ENCODE peak calls at places on chromosomes 7 and 10, in ten cellular contexts. C is PC-3; S is sigmoid colon; R is Panc1; F is mammary epithelial cell; N is upper lobe of right lung; O is endodermal cell; X is adrenal gland; B is GM23248; T is effector memory CD4-positive, alpha-beta T cell. K is an unnamed sample.
A peak's percentile ranks its signal among the peaks of the same experiment; 100 is the strongest.

GRCh38 chr10:29635711-29636144 is 957 bp upstream of the SVIL start:
- DNase-seq in C (no peak), S (no peak), R (no peak), F (peak; percentile 36), N (no peak), O (peak; percentile 84), X (no peak), B (no peak), T (peak; percentile 21), K (no peak)

GRCh38 chr10:18610517-18610916 is 40.9 kb downstream of the NSUN6 start:
- DNase-seq in C (peak; percentile 87), S (no peak), R (peak; percentile 70), F (peak; percentile 66), N (no peak), O (peak; percentile 52), X (peak; percentile 77), B (peak; percentile 77), T (no peak), K (peak; percentile 87)

GRCh38 chr10:47334627-47335026 is 12.4 kb downstream of the GDF2 start:
- DNase-seq in C (no peak), S (peak; percentile 20), R (no peak), F (no peak), N (peak; percentile 26), O (no peak), X (no peak), B (no peak), T (no peak), K (no peak)

GRCh38 chr7:151923097-151923876 is 33.0 kb upstream of the GALNTL5 start:
- DNase-seq in C (no peak), S (peak; percentile 79), R (no peak), F (peak; percentile 17), N (no peak), O (no peak), X (peak; percentile 39), B (peak; percentile 17), T (no peak), K (no peak)

GRCh38 chr10:122149607-122150505 is 121.2 kb upstream of the BTBD16 start:
- DNase-seq in C (no peak), S (peak; percentile 83), R (no peak), F (no peak), N (no peak), O (peak; percentile 53), X (no peak), B (peak; percentile 90), T (no peak), K (no peak)

GRCh38 chr7:69577221-69577620 is 21.1 kb upstream of the AUTS2 start:
- DNase-seq in C (no peak), S (no peak), R (no peak), F (no peak), N (no peak), O (no peak), X (no peak), B (peak; percentile 32), T (no peak), K (no peak)

GRCh38 chr7:30511973-30512662 is 7.5 kb upstream of the GGCT start:
- DNase-seq in C (no peak), S (no peak), R (no peak), F (no peak), N (no peak), O (no peak), X (no peak), B (no peak), T (no peak), K (no peak)

GRCh38 chr7:68246189-68246633 is 1249.6 kb downstream of the TYW1 start:
- DNase-seq in C (peak; percentile 21), S (no peak), R (no peak), F (peak; percentile 5), N (no peak), O (peak; percentile 88), X (no peak), B (no peak), T (no peak), K (no peak)

GRCh38 chr7:41918597-41918996 is 215.7 kb upstream of the INHBA start:
- DNase-seq in C (peak; percentile 21), S (no peak), R (no peak), F (peak; percentile 67), N (no peak), O (no peak), X (no peak), B (peak; percentile 90), T (no peak), K (no peak)

GRCh38 chr7:43570688-43571365 is 12.1 kb upstream of the STK17A start:
- DNase-seq in C (peak; percentile 54), S (no peak), R (no peak), F (peak; percentile 65), N (no peak), O (no peak), X (no peak), B (peak; percentile 70), T (no peak), K (no peak)

GRCh38 chr10:84613336-84614021 is 285.1 kb downstream of the CCSER2 start:
- DNase-seq in C (peak; percentile 87), S (no peak), R (peak; percentile 24), F (peak; percentile 51), N (peak; percentile 71), O (peak; percentile 94), X (no peak), B (peak; percentile 18), T (no peak), K (peak; percentile 41)

GRCh38 chr7:101975046-101975445 is 157.6 kb downstream of the CUX1 start:
- DNase-seq in C (no peak), S (no peak), R (no peak), F (no peak), N (no peak), O (no peak), X (no peak), B (no peak), T (no peak), K (no peak)
- H3K4me1 ChIP-seq in C (peaks cover 19% of the 10 kb centered on the region), S (no peaks in the 10 kb centered on the region), R (no peaks in the 10 kb centered on the region), F (no peaks in the 10 kb centered on the region), N (no peaks in the 10 kb centered on the region), O (no peaks in the 10 kb centered on the region), X (no peaks in the 10 kb centered on the region), B (no peaks in the 10 kb centered on the region), T (no peaks in the 10 kb centered on the region), K (peaks cover 17% of the 10 kb centered on the region)

GRCh38 chr7:105007298-105007697 is 6.7 kb upstream of the KMT2E start:
- DNase-seq in C (no peak), S (no peak), R (no peak), F (no peak), N (no peak), O (no peak), X (no peak), B (no peak), T (no peak), K (no peak)
- H3K4me1 ChIP-seq in C (peaks cover 47% of the 10 kb centered on the region), S (no peaks in the 10 kb centered on the region), R (peaks cover 52% of the 10 kb centered on the region), F (peaks cover 40% of the 10 kb centered on the region), N (peaks cover 72% of the 10 kb centered on the region), O (no peaks in the 10 kb centered on the region), X (peaks cover 84% of the 10 kb centered on the region), B (peaks cover 66% of the 10 kb centered on the region), T (peaks cover 30% of the 10 kb centered on the region), K (peaks cover 71% of the 10 kb centered on the region)

DNA sequence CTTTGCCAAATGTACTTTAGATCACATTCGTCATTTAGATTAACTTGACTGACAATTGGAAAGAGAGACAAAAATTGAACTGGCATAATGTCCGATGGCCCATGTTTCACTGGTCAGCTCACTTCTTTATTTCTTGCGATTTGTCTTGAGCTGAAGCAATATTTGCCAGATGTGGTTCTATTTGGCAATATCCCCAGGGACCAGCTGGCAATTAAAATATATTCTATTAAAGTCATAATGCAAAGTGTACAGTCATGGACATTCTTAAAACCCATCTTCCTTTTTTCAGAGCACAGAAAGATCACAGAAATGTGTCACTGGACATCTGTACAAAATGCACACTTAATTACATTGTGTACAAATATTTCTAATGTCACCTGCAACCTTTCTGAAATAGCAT is 26.3 kb downstream of the NEBL start:
- DNase-seq in C (no peak), S (no peak), R (no peak), F (no peak), N (no peak), O (no peak), X (no peak), B (no peak), T (no peak), K (no peak)
- H3K4me1 ChIP-seq in C (peaks cover 7% of the 10 kb centered on the region), S (no peaks in the 10 kb centered on the region), R (no peaks in the 10 kb centered on the region), F (no peaks in the 10 kb centered on the region), N (no peaks in the 10 kb centered on the region), O (no peaks in the 10 kb centered on the region), X (no peaks in the 10 kb centered on the region), B (no peaks in the 10 kb centered on the region), T (no peaks in the 10 kb centered on the region), K (no peaks in the 10 kb centered on the region)

DNA sequence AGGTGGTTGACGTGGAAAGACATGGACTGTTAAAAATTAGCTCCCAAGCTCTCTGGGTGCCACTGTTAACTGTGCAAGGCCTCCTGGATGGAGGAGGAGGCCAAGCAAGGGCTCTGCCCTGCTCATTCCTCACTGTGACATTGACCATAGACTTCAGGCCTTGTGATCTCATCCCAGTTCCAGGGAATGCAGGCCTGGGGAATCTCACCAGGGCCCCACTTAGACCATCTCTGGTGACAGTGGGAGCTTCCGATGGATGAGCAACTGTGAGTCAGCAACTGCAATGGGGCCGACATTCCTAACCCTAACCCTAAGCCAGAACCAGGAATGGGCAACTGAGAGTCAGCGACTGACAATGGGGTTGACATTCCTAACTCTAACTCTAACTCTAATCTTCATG is 50.4 kb upstream of the MSMB start:
- DNase-seq in C (peak; percentile 2), S (no peak), R (no peak), F (no peak), N (no peak), O (no peak), X (no peak), B (peak; percentile 74), T (no peak), K (no peak)
- H3K4me1 ChIP-seq in C (no peaks in the 10 kb centered on the region), S (no peaks in the 10 kb centered on the region), R (no peaks in the 10 kb centered on the region), F (no peaks in the 10 kb centered on the region), N (no peaks in the 10 kb centered on the region), O (peaks cover 24% of the 10 kb centered on the region), X (no peaks in the 10 kb centered on the region), B (peaks cover 14% of the 10 kb centered on the region), T (peaks cover 59% of the 10 kb centered on the region), K (no peaks in the 10 kb centered on the region)

K was measured in A549.